ENCODE peak calls at places on chromosomes 5 and 9, in six cellular contexts. A, R, D, H, P and Q are unnamed samples.

GRCh38 chr9:5388026-5388806 is 48.5 kb upstream of the RLN1 start:
- DNase-seq in D (peak; percentile 90), P (no peak), A (no peak), H (peak; percentile 57), R (no peak), Q (peak; percentile 75)

GRCh38 chr9:127568618-127568970 is 43.5 kb upstream of the STXBP1 start:
- DNase-seq in R (no peak), A (no peak), P (no peak), H (no peak), D (peak; percentile 38), Q (no peak)

GRCh38 chr5:113227798-113228197 is 207.0 kb downstream of the TSSK1B start:
- DNase-seq in P (no peak), A (no peak), H (no peak), R (no peak), D (no peak), Q (no peak)

GRCh38 chr5:133944263-133945230 is 23.9 kb downstream of the C5orf15 start:
- DNase-seq in P (peak; percentile 44), D (peak; percentile 52), R (peak; percentile 69), H (peak; percentile 39), A (no peak), Q (peak; percentile 74)

GRCh38 chr5:133675376-133676154 is 63.2 kb upstream of the FSTL4 start:
- DNase-seq in P (no peak), R (no peak), D (no peak), A (no peak), H (no peak), Q (no peak)

GRCh38 chr5:135223404-135223803 is 175.6 kb downstream of the MACROH2A1 start:
- DNase-seq in R (peak; percentile 5), D (no peak), H (no peak), A (no peak), P (no peak), Q (no peak)

GRCh38 chr5:132001647-132002561 is 9.6 kb downstream of the ACSL6 start:
- DNase-seq in D (peak; percentile 31), H (peak; percentile 51), P (peak; percentile 23), A (peak; percentile 29), R (peak; percentile 45), Q (peak; percentile 53)

GRCh38 chr9:82882744-82883143 is 180.2 kb downstream of the RASEF start:
- DNase-seq in R (no peak), P (no peak), A (no peak), D (no peak), H (peak; percentile 75), Q (no peak)

GRCh38 chr5:68266457-68266856 is 50.9 kb downstream of the PIK3R1 start:
- DNase-seq in H (no peak), R (no peak), A (no peak), D (peak; percentile 49), P (no peak), Q (peak; percentile 58)

GRCh38 chr5:167072225-167072624 is 1219.2 kb upstream of the WWC1 start:
- DNase-seq in P (no peak), R (peak; percentile 21), A (no peak), H (peak; percentile 49), D (no peak), Q (no peak)

GRCh38 chr5:153959134-153959957 is 79.4 kb downstream of the FAM114A2 start:
- DNase-seq in P (no peak), A (no peak), R (no peak), D (no peak), H (peak; percentile 76), Q (peak; percentile 36)

GRCh38 chr5:179304466-179304865 is 40.8 kb downstream of the ADAMTS2 start:
- DNase-seq in R (no peak), P (no peak), D (no peak), A (no peak), H (peak; percentile 84), Q (peak; percentile 96)

GRCh38 chr9:114281421-114282103 is 41.3 kb upstream of the ORM1 start:
- DNase-seq in A (peak; percentile 87), R (no peak), D (no peak), H (peak; percentile 40), P (no peak), Q (no peak)

GRCh38 chr5:34055671-34056070 is 12.7 kb upstream of the C1QTNF3 start:
- DNase-seq in H (no peak), R (no peak), A (no peak), P (no peak), D (no peak), Q (no peak)

GRCh38 chr5:135814254-135814653 is 20.2 kb upstream of the SLC25A48 start:
- DNase-seq in P (no peak), H (no peak), R (no peak), D (no peak), A (no peak), Q (no peak)

GRCh38 chr5:73448451-73449136 is at the start of gene FOXD1:
- DNase-seq in P (peak; percentile 94), D (peak; percentile 63), R (peak; percentile 45), A (peak; percentile 96), H (peak; percentile 98), Q (peak; percentile 99)

GRCh38 chr5:73445708-73446630 is 2.6 kb downstream of the FOXD1 start:
- DNase-seq in A (no peak), H (no peak), P (no peak), R (no peak), D (no peak), Q (no peak)

GRCh38 chr5:73446631-73447233 is 1.8 kb downstream of the FOXD1 start:
- DNase-seq in D (no peak), A (peak; percentile 78), P (no peak), R (no peak), H (no peak), Q (no peak)

GRCh38 chr5:73448072-73448432 is 525 bp downstream of the FOXD1 start:
- DNase-seq in H (no peak), R (peak; percentile 18), D (no peak), A (peak; percentile 85), P (peak; percentile 39), Q (no peak)

DNA sequence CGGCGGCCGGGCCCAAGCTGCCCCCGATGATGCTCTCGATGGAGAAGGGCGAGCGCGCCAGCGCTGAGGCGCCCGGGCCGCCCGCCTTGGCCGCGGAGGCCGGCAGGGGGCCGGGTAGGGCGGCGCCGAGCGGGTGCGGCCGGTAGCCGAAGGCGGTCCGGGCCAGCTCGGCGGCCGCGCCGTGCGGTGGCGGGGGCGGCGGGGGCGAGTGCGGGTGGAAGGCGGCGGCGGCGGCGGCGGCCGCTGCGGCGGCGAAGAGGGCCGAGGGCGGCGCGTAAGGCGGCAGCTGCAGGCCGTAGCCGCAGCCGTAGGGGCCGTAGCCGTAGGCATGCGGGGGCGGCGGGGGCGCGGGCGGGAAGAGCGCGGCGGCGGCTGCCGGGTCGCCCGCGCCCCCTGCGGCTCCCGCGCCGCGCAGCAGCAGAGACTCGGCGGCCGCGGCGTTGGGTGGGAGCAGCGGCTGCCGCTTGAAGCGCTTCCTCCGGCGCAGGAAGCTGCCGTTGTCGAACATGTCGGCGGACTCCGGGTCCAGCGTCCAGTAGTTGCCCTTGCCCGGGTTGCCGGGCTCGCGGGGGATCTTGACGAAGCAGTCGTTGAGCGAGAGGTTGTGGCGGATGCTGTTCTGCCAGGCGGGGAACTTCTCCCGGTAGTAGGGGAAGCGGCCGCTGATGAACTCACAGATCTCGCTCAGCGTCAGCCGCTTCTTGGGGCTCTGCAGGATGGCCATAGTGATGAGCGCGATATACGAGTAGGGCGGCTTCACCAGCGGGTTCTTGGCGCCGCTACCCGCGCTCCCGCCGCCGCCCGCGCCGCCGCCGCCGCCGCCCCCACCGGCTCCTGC is 1.1 kb downstream of the FOXD1 start:
- DNase-seq in R (peak; percentile 17), D (peak; percentile 72), H (peak; percentile 75), A (peak; percentile 86), P (peak; percentile 65), Q (peak; percentile 78)
- H3K4me3 ChIP-seq in R (peak overlapping the region; percentile 55), D (peak overlapping the region; percentile 32), H (peak overlapping the region; percentile 60), A (peak overlapping the region; percentile 50), P (peak overlapping the region; percentile 59), Q (peak overlapping the region; percentile 88)

GRCh38 chr5:76576468-76576867 is 46.7 kb downstream of the F2RL2 start:
- DNase-seq in H (no peak), A (no peak), P (no peak), D (no peak), R (no peak), Q (no peak)

DNA sequence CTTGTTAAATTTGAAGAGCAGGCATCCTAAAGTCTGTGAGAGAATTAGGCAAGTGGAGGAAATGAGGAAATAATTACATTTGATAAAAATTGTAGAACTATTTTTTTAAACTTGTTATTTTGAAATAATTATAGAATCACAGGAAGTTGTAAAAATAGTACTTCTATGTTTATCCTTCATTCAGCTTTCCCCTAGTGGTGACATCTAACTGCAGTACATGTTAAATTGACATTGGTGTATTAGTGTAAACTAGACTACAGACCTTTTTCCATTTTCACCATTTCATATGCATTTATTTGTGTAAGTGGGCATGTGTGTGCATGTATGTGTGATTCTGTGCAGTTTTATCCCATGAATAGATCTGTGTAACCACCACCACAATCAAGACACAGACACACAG is 51.6 kb downstream of the F2RL2 start:
- DNase-seq in D (no peak), H (no peak), R (no peak), A (no peak), P (no peak), Q (no peak)
- TF ChIP-seq CTCF in D (no peak), H (no peak), R (no peak), A (no peak), P (no peak), Q (no peak)

DNA sequence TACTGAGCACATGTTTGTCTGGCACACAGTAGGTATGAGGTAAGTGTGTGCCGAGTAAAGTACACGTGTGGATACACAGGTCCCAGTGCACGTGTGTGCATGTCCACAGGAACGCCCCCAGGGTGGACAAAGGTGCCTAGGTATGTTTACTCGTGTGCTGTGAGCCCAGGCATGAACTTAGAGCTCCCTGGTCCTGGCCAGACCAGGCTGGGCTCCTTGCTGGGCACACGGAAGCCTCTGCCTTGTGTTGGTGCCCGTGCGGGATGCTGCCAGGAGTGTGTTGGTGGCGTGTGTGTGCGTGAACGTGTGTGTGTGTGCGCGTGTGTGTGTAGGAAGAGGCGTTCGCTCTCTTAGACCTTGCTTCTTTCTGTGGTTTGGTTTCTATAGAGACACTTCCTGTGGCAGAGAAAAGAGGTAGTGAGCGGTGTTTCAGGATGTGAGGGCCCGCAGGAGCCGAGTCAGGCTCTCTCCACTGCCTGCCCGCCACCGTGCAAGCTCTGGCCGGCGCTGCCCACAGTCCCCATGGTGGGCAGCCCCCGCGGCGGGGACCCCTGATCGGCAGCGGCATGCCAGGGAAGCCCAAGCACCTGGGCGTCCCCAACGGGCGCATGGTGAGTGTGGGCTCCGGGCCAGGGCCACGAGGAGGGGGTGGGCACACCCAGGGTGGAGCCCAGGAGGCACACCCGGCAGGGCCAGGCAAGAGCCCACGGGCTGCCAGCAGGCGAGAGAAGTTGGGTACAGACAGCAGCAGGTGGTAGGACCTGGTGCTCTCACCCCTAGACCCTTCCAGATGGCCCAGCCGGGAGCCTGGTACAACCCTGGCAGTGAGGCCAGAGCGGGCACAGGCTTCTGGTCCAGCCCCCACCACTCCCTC is at the start of gene RGS14:
- DNase-seq in H (peak; percentile 64), R (no peak), P (peak; percentile 72), D (peak; percentile 91), A (peak; percentile 83), Q (peak; percentile 71)
- H3K4me3 ChIP-seq in H (no peak within 1 kb of the TSS), R (peak within 1 kb of the TSS; percentile 40), P (peak within 1 kb of the TSS; percentile 15), D (peak within 1 kb of the TSS; percentile 81), A (no peak within 1 kb of the TSS), Q (no peak within 1 kb of the TSS)

DNA sequence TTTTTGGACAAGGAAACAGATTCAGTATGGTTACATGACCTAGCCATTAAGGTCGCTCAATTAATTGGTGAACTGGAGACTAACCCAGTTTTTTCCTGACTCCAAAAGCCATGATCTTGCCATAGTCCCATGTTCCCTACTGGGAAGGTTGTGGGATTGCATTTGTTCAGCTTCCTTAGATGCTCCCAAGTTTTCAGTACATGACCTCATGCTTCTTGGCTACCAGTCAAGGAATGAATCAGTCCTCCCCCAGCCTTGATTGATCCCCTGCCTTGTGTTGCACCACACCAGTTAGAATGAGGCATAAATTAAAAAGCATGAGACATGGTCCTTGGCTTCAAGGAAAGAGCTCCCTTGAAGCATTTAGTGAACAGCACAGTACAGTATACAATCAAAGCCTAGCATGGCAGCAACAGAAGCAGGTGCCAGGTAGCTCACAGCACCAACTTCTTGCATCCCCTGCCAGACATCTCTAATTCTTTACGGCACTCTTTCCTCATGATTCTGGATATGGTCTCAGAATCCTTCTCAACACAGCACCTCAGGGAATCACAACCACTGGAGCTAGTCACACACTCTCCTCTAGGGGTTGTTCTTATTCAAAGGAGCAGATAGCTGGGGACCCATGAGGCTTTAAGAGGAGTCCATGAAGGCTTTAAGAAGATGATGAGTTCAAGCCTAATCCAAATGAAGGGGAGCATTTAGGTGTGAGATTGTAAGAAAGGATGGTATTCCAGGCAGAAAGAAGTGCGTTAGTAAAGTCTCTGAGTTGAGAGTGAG is 295.5 kb upstream of the CLINT1 start:
- DNase-seq in H (peak; percentile 93), A (no peak), D (no peak), P (peak; percentile 72), R (peak; percentile 73), Q (peak; percentile 82)
- TF ChIP-seq CTCF in H (peak; percentile 5), A (no peak), D (no peak), P (no peak), R (peak; percentile 26), Q (no peak)